ENCODE peak calls at places on chromosomes 6 and 20, in ten cellular contexts. One of them, this sample, is unnamed.
A peak's percentile ranks its signal among the peaks of the same experiment; 100 is the strongest.

GRCh38 chr6:157045831-157046454 is 268.8 kb downstream of the ARID1B start:
- DNase-seq in activated naive CD8-positive, alpha-beta T cell treated with anti-CD3 and anti-CD28 coated beads for 36 hours: no peak
- DNase-seq in ovary: no peak
- DNase-seq in anterior cingulate cortex: no peak
- DNase-seq in RCC 7860: peak; percentile 45
- DNase-seq in fibroblast of pulmonary artery: peak; percentile 72
- DNase-seq in activated CD8-positive, alpha-beta memory T cell treated with anti-CD3 and anti-CD28 coated beads for 24 hours: no peak
- DNase-seq in A172: peak; percentile 74
- DNase-seq in IMR-90: peak; percentile 82
- DNase-seq in Calu3: peak; percentile 8
- DNase-seq in this sample: no peak

GRCh38 chr6:40399888-40400468 is 187.2 kb downstream of the LRFN2 start:
- DNase-seq in activated naive CD8-positive, alpha-beta T cell treated with anti-CD3 and anti-CD28 coated beads for 36 hours: no peak
- DNase-seq in ovary: no peak
- DNase-seq in anterior cingulate cortex: no peak
- DNase-seq in RCC 7860: no peak
- DNase-seq in fibroblast of pulmonary artery: no peak
- DNase-seq in activated CD8-positive, alpha-beta memory T cell treated with anti-CD3 and anti-CD28 coated beads for 24 hours: no peak
- DNase-seq in A172: no peak
- DNase-seq in IMR-90: no peak
- DNase-seq in Calu3: no peak
- DNase-seq in this sample: no peak

GRCh38 chr20:31906001-31906400 is 35.6 kb downstream of the TTLL9 start:
- DNase-seq in activated naive CD8-positive, alpha-beta T cell treated with anti-CD3 and anti-CD28 coated beads for 36 hours: no peak
- DNase-seq in ovary: no peak
- DNase-seq in anterior cingulate cortex: no peak
- DNase-seq in RCC 7860: no peak
- DNase-seq in fibroblast of pulmonary artery: no peak
- DNase-seq in activated CD8-positive, alpha-beta memory T cell treated with anti-CD3 and anti-CD28 coated beads for 24 hours: no peak
- DNase-seq in A172: no peak
- DNase-seq in IMR-90: no peak
- DNase-seq in Calu3: no peak
- DNase-seq in this sample: no peak

GRCh38 chr20:8601542-8601912 is 467.4 kb upstream of the PLCB4 start:
- DNase-seq in activated naive CD8-positive, alpha-beta T cell treated with anti-CD3 and anti-CD28 coated beads for 36 hours: no peak
- DNase-seq in ovary: no peak
- DNase-seq in anterior cingulate cortex: no peak
- DNase-seq in RCC 7860: no peak
- DNase-seq in fibroblast of pulmonary artery: no peak
- DNase-seq in activated CD8-positive, alpha-beta memory T cell treated with anti-CD3 and anti-CD28 coated beads for 24 hours: no peak
- DNase-seq in A172: no peak
- DNase-seq in IMR-90: no peak
- DNase-seq in Calu3: peak; percentile 4
- DNase-seq in this sample: no peak

GRCh38 chr6:39266375-39266774 is 37.1 kb upstream of the KCNK5 start:
- DNase-seq in activated naive CD8-positive, alpha-beta T cell treated with anti-CD3 and anti-CD28 coated beads for 36 hours: no peak
- DNase-seq in ovary: no peak
- DNase-seq in anterior cingulate cortex: no peak
- DNase-seq in RCC 7860: no peak
- DNase-seq in fibroblast of pulmonary artery: no peak
- DNase-seq in activated CD8-positive, alpha-beta memory T cell treated with anti-CD3 and anti-CD28 coated beads for 24 hours: no peak
- DNase-seq in A172: no peak
- DNase-seq in IMR-90: no peak
- DNase-seq in Calu3: no peak
- DNase-seq in this sample: no peak

GRCh38 chr6:130872250-130873095 is 45.3 kb downstream of the SMLR1 start:
- DNase-seq in activated naive CD8-positive, alpha-beta T cell treated with anti-CD3 and anti-CD28 coated beads for 36 hours: peak; percentile 46
- DNase-seq in ovary: peak; percentile 78
- DNase-seq in anterior cingulate cortex: peak; percentile 74
- DNase-seq in RCC 7860: peak; percentile 11
- DNase-seq in fibroblast of pulmonary artery: peak; percentile 64
- DNase-seq in activated CD8-positive, alpha-beta memory T cell treated with anti-CD3 and anti-CD28 coated beads for 24 hours: peak; percentile 85
- DNase-seq in A172: peak; percentile 55
- DNase-seq in IMR-90: peak; percentile 44
- DNase-seq in Calu3: peak; percentile 78
- DNase-seq in this sample: peak; percentile 57

GRCh38 chr20:46573788-46574581 is 23.5 kb upstream of the OCSTAMP start:
- DNase-seq in activated naive CD8-positive, alpha-beta T cell treated with anti-CD3 and anti-CD28 coated beads for 36 hours: no peak
- DNase-seq in ovary: no peak
- DNase-seq in anterior cingulate cortex: no peak
- DNase-seq in RCC 7860: no peak
- DNase-seq in fibroblast of pulmonary artery: no peak
- DNase-seq in activated CD8-positive, alpha-beta memory T cell treated with anti-CD3 and anti-CD28 coated beads for 24 hours: no peak
- DNase-seq in A172: no peak
- DNase-seq in IMR-90: peak; percentile 45
- DNase-seq in Calu3: no peak
- DNase-seq in this sample: no peak

GRCh38 chr6:52576392-52577021 is 353 bp downstream of the TRAM2 start:
- DNase-seq in activated naive CD8-positive, alpha-beta T cell treated with anti-CD3 and anti-CD28 coated beads for 36 hours: peak; percentile 68
- DNase-seq in ovary: peak; percentile 71
- DNase-seq in anterior cingulate cortex: peak; percentile 70
- DNase-seq in RCC 7860: peak; percentile 67
- DNase-seq in fibroblast of pulmonary artery: peak; percentile 86
- DNase-seq in activated CD8-positive, alpha-beta memory T cell treated with anti-CD3 and anti-CD28 coated beads for 24 hours: peak; percentile 83
- DNase-seq in A172: peak; percentile 71
- DNase-seq in IMR-90: peak; percentile 85
- DNase-seq in Calu3: peak; percentile 70
- DNase-seq in this sample: peak; percentile 56

GRCh38 chr6:39365281-39366074 is 43.0 kb upstream of the KCNK16 start:
- DNase-seq in activated naive CD8-positive, alpha-beta T cell treated with anti-CD3 and anti-CD28 coated beads for 36 hours: no peak
- DNase-seq in ovary: no peak
- DNase-seq in anterior cingulate cortex: no peak
- DNase-seq in RCC 7860: peak; percentile 30
- DNase-seq in fibroblast of pulmonary artery: peak; percentile 22
- DNase-seq in activated CD8-positive, alpha-beta memory T cell treated with anti-CD3 and anti-CD28 coated beads for 24 hours: peak; percentile 30
- DNase-seq in A172: peak; percentile 25
- DNase-seq in IMR-90: peak; percentile 38
- DNase-seq in Calu3: no peak
- DNase-seq in this sample: no peak

GRCh38 chr6:72746276-72746675 is 124.4 kb downstream of the KCNQ5 start:
- DNase-seq in activated naive CD8-positive, alpha-beta T cell treated with anti-CD3 and anti-CD28 coated beads for 36 hours: no peak
- DNase-seq in ovary: no peak
- DNase-seq in anterior cingulate cortex: no peak
- DNase-seq in RCC 7860: peak; percentile 71
- DNase-seq in fibroblast of pulmonary artery: peak; percentile 23
- DNase-seq in activated CD8-positive, alpha-beta memory T cell treated with anti-CD3 and anti-CD28 coated beads for 24 hours: no peak
- DNase-seq in A172: peak; percentile 41
- DNase-seq in IMR-90: peak; percentile 45
- DNase-seq in Calu3: no peak
- DNase-seq in this sample: no peak

GRCh38 chr6:112576421-112576820 is 229.3 kb downstream of the RFPL4B start:
- DNase-seq in activated naive CD8-positive, alpha-beta T cell treated with anti-CD3 and anti-CD28 coated beads for 36 hours: no peak
- DNase-seq in ovary: no peak
- DNase-seq in anterior cingulate cortex: no peak
- DNase-seq in RCC 7860: no peak
- DNase-seq in fibroblast of pulmonary artery: peak; percentile 10
- DNase-seq in activated CD8-positive, alpha-beta memory T cell treated with anti-CD3 and anti-CD28 coated beads for 24 hours: no peak
- DNase-seq in A172: no peak
- DNase-seq in IMR-90: no peak
- DNase-seq in Calu3: no peak
- DNase-seq in this sample: no peak

GRCh38 chr6:13709698-13710551 is 1.7 kb downstream of the RANBP9 start:
- DNase-seq in activated naive CD8-positive, alpha-beta T cell treated with anti-CD3 and anti-CD28 coated beads for 36 hours: no peak
- DNase-seq in ovary: no peak
- DNase-seq in anterior cingulate cortex: no peak
- DNase-seq in RCC 7860: peak; percentile 29
- DNase-seq in fibroblast of pulmonary artery: peak; percentile 45
- DNase-seq in activated CD8-positive, alpha-beta memory T cell treated with anti-CD3 and anti-CD28 coated beads for 24 hours: no peak
- DNase-seq in A172: no peak
- DNase-seq in IMR-90: peak; percentile 79
- DNase-seq in Calu3: no peak
- DNase-seq in this sample: peak; percentile 18

GRCh38 chr6:128554302-128554701 is 33.9 kb upstream of the PTPRK start:
- DNase-seq in activated naive CD8-positive, alpha-beta T cell treated with anti-CD3 and anti-CD28 coated beads for 36 hours: no peak
- DNase-seq in ovary: no peak
- DNase-seq in anterior cingulate cortex: no peak
- DNase-seq in RCC 7860: no peak
- DNase-seq in fibroblast of pulmonary artery: peak; percentile 27
- DNase-seq in activated CD8-positive, alpha-beta memory T cell treated with anti-CD3 and anti-CD28 coated beads for 24 hours: no peak
- DNase-seq in A172: no peak
- DNase-seq in IMR-90: no peak
- DNase-seq in Calu3: no peak
- DNase-seq in this sample: peak; percentile 46

GRCh38 chr20:10551732-10552724 is 116.9 kb downstream of the SLX4IP start:
- DNase-seq in activated naive CD8-positive, alpha-beta T cell treated with anti-CD3 and anti-CD28 coated beads for 36 hours: peak; percentile 18
- DNase-seq in ovary: no peak
- DNase-seq in anterior cingulate cortex: no peak
- DNase-seq in RCC 7860: no peak
- DNase-seq in fibroblast of pulmonary artery: peak; percentile 16
- DNase-seq in activated CD8-positive, alpha-beta memory T cell treated with anti-CD3 and anti-CD28 coated beads for 24 hours: no peak
- DNase-seq in A172: no peak
- DNase-seq in IMR-90: no peak
- DNase-seq in Calu3: no peak
- DNase-seq in this sample: peak; percentile 9

GRCh38 chr20:46894579-46894958 is at the start of gene EYA2:
- DNase-seq in activated naive CD8-positive, alpha-beta T cell treated with anti-CD3 and anti-CD28 coated beads for 36 hours: no peak
- DNase-seq in ovary: no peak
- DNase-seq in anterior cingulate cortex: no peak
- DNase-seq in RCC 7860: no peak
- DNase-seq in fibroblast of pulmonary artery: no peak
- DNase-seq in activated CD8-positive, alpha-beta memory T cell treated with anti-CD3 and anti-CD28 coated beads for 24 hours: no peak
- DNase-seq in A172: no peak
- DNase-seq in IMR-90: peak; percentile 25
- DNase-seq in Calu3: peak; percentile 26
- DNase-seq in this sample: no peak